ENCODE peak calls at places on chromosome X, in ten cellular contexts. Q is effector memory CD8-positive, alpha-beta T cell; H is iris pigment epithelial cell; X is progenitor cell of endocrine pancreas; O is stimulated activated CD4-positive, alpha-beta T cell treated with anti-CD3 and anti-CD28 coated beads, Interleukin-2, amount 100 ng/mL, for 24 hours; L is osteoblast; I is G401; S is NAMALWA; W is naive B cell; E is GM12865. P is an unnamed sample.

GRCh38 chrX:124216396-124217124 is 115.9 kb upstream of the TEX13D start:
- DNase-seq in E (no peak), W (no peak), X (no peak), O (no peak), H (no peak), S (no peak), I (no peak), Q (no peak), L (no peak), P (no peak)

GRCh38 chrX:24169211-24169610 is 19.7 kb downstream of the ZFX start:
- DNase-seq in S (peak; percentile 55), L (no peak), Q (no peak), O (no peak), X (no peak), E (peak; percentile 50), H (no peak), I (no peak), W (peak; percentile 37), P (peak; percentile 38)

GRCh38 chrX:145729635-145730034 is 88.0 kb upstream of the SLITRK2 start:
- DNase-seq in O (no peak), X (no peak), H (peak; percentile 11), L (no peak), I (no peak), Q (no peak), E (no peak), S (no peak), W (no peak), P (no peak)

GRCh38 chrX:43861750-43862149 is 20.5 kb downstream of the MAOB start:
- DNase-seq in S (no peak), Q (no peak), X (no peak), L (no peak), E (no peak), H (no peak), O (no peak), I (no peak), W (no peak), P (peak; percentile 82)

GRCh38 chrX:153727108-153727931 is 2.7 kb downstream of the ABCD1 start:
- DNase-seq in H (peak; percentile 26), E (peak; percentile 18), W (no peak), S (no peak), L (peak; percentile 92), Q (no peak), O (no peak), X (no peak), I (peak; percentile 58), P (peak; percentile 25)

GRCh38 chrX:50579955-50580354 is 109.3 kb upstream of the DGKK start:
- DNase-seq in X (no peak), Q (peak; percentile 2), I (peak; percentile 55), E (peak; percentile 55), H (peak; percentile 63), W (peak; percentile 34), S (peak; percentile 64), L (no peak), O (peak; percentile 19), P (peak; percentile 63)

GRCh38 chrX:108399427-108400165 is 38.6 kb downstream of the COL4A6 start:
- DNase-seq in X (no peak), E (no peak), L (no peak), O (no peak), I (peak; percentile 1), Q (no peak), H (peak; percentile 43), W (no peak), S (no peak), P (peak; percentile 56)

GRCh38 chrX:134773041-134773440 is 114.8 kb upstream of the PLAC1 start:
- DNase-seq in I (no peak), H (no peak), Q (no peak), X (no peak), E (no peak), S (no peak), W (no peak), O (no peak), L (no peak), P (no peak)

GRCh38 chrX:116204947-116205346 is 34.4 kb downstream of the AGTR2 start:
- DNase-seq in L (peak; percentile 0), X (no peak), E (peak; percentile 0), H (peak; percentile 3), I (peak; percentile 12), W (no peak), Q (no peak), S (peak; percentile 51), O (no peak), P (peak; percentile 17)

GRCh38 chrX:3680459-3680858 is 33.0 kb downstream of the PRKX start:
- DNase-seq in O (no peak), Q (no peak), X (no peak), W (no peak), L (no peak), E (no peak), H (no peak), S (no peak), I (no peak), P (no peak)

GRCh38 chrX:132292753-132293152 is 73.5 kb upstream of the RAP2C start:
- DNase-seq in E (peak; percentile 58), X (no peak), L (peak; percentile 82), W (peak; percentile 27), O (peak; percentile 17), Q (peak; percentile 11), I (peak; percentile 48), S (peak; percentile 64), H (peak; percentile 61), P (peak; percentile 54)

GRCh38 chrX:42694260-42694815 is 83.6 kb downstream of the PPP1R2C start:
- DNase-seq in X (no peak), S (no peak), I (no peak), E (peak; percentile 0), L (no peak), Q (no peak), W (no peak), H (no peak), O (no peak), P (peak; percentile 48)

GRCh38 chrX:10612215-10612614 is 8.2 kb downstream of the MID1 start:
- DNase-seq in Q (no peak), L (no peak), I (no peak), S (no peak), O (no peak), E (no peak), H (peak; percentile 71), X (no peak), W (no peak), P (peak; percentile 91)

P was measured in renal cortical epithelial cell.